ENCODE peak calls at places on chromosomes 3 and 15, in five cellular contexts. W, X, P, F and Y are unnamed samples.

GRCh38 chr3:166191406-166191805 is 354.2 kb upstream of the BCHE start:
- DNase-seq in W (no peak), X (no peak), P (no peak), F (no peak), Y (no peak)

GRCh38 chr15:42457445-42458442 is 33.2 kb downstream of the ZNF106 start:
- DNase-seq in W (peak; percentile 82), X (no peak), P (peak; percentile 71), F (peak; percentile 94), Y (peak; percentile 64)

GRCh38 chr15:85312925-85313324 is 67.5 kb upstream of the AKAP13 start:
- DNase-seq in W (no peak), X (no peak), P (no peak), F (peak; percentile 53), Y (no peak)

GRCh38 chr15:57401546-57401945 is 25.2 kb downstream of the CGNL1 start:
- DNase-seq in W (no peak), X (no peak), P (no peak), F (no peak), Y (no peak)

GRCh38 chr15:59170295-59170881 is 36.3 kb upstream of the LDHAL6B start:
- DNase-seq in W (peak; percentile 25), X (no peak), P (peak; percentile 24), F (no peak), Y (peak; percentile 93)

GRCh38 chr3:151356791-151357460 is 27.6 kb upstream of the P2RY13 start:
- DNase-seq in W (no peak), X (no peak), P (no peak), F (peak; percentile 30), Y (no peak)

GRCh38 chr3:72702997-72703396 is 145.2 kb downstream of the SHQ1 start:
- DNase-seq in W (no peak), X (no peak), P (no peak), F (no peak), Y (no peak)

GRCh38 chr15:75763137-75763611 is 50.5 kb upstream of the CSPG4 start:
- DNase-seq in W (no peak), X (no peak), P (no peak), F (no peak), Y (no peak)

GRCh38 chr15:80031841-80032240 is 27.6 kb upstream of the ZFAND6 start:
- DNase-seq in W (no peak), X (no peak), P (no peak), F (no peak), Y (no peak)

GRCh38 chr15:66946578-66947164 is 118.7 kb upstream of the SMAD3 start:
- DNase-seq in W (peak; percentile 76), X (peak; percentile 69), P (peak; percentile 79), F (peak; percentile 70), Y (peak; percentile 79)

GRCh38 chr15:101237161-101237775 is 14.6 kb downstream of the CHSY1 start:
- DNase-seq in W (no peak), X (no peak), P (no peak), F (no peak), Y (no peak)

GRCh38 chr3:78912217-78912616 is 855.6 kb downstream of the ROBO1 start:
- DNase-seq in W (no peak), X (no peak), P (no peak), F (no peak), Y (no peak)

GRCh38 chr15:40928975-40929729 is at the start of gene DLL4:
- DNase-seq in W (peak; percentile 52), X (no peak), P (peak; percentile 12), F (peak; percentile 59), Y (peak; percentile 64)

GRCh38 chr15:29937956-29938355 is 115.7 kb upstream of the TJP1 start:
- DNase-seq in W (no peak), X (no peak), P (no peak), F (peak; percentile 91), Y (no peak)

GRCh38 chr3:171811913-171812321 is 1.6 kb upstream of the PLD1 start:
- DNase-seq in W (peak; percentile 55), X (no peak), P (no peak), F (peak; percentile 74), Y (no peak)

GRCh38 chr3:52531636-52532516 is 1.8 kb downstream of the NT5DC2 start:
- DNase-seq in W (peak; percentile 26), X (no peak), P (no peak), F (no peak), Y (no peak)

GRCh38 chr3:37126856-37127255 is 47.5 kb downstream of the LRRFIP2 start:
- DNase-seq in W (no peak), X (no peak), P (no peak), F (no peak), Y (no peak)

DNA sequence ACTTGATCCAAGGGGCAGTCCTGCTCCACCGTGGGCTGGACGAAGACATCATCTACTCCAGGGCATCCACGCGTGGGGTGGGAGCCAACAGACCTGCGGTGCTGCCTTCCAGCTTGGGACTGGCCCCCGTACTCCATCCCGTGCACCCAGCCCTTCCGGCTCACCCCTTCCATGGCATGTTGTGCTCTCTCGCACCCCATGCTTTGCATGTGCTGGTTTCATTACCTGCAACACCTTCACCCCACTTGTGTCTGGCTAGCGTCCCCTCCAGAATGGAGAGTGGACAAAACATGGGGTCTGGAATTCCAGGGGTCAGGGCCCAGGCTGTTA is 30.2 kb downstream of the SEMA7A start:
- DNase-seq in W (no peak), X (peak; percentile 54), P (no peak), F (no peak), Y (no peak)
- TF ChIP-seq POLR2A in W (no peak), X (no peak), P (no peak), F (no peak), Y (no peak)

GRCh38 chr3:111763101-111763500 is 96.0 kb upstream of the PHLDB2 start:
- DNase-seq in W (no peak), X (no peak), P (no peak), F (no peak), Y (no peak)

GRCh38 chr3:111765136-111765535 is 93.9 kb upstream of the PHLDB2 start:
- DNase-seq in W (no peak), X (no peak), P (no peak), F (no peak), Y (no peak)

GRCh38 chr3:111762535-111762934 is 96.5 kb upstream of the PHLDB2 start:
- DNase-seq in W (no peak), X (no peak), P (no peak), F (peak; percentile 68), Y (no peak)

GRCh38 chr3:111764645-111765091 is 94.4 kb upstream of the PHLDB2 start:
- DNase-seq in W (no peak), X (no peak), P (no peak), F (peak; percentile 59), Y (no peak)

DNA sequence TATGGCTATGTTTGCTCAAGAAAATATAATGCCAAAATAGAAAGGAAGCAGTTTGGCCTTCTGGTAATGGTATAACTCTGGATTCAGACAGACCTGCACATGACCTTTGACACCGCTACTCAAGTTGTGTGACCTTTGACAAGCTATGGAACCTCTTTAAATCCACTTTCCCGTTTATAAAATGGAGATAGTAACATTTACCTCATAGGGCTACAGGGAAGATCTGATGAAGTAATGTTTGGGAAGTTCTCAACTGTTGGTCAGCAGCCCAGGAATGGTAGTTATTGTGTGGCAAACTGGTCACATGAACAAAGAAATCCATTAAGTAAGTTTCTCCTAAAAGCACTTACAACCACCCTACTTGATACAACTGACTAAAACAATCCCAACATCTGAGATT is 95.1 kb upstream of the PHLDB2 start:
- DNase-seq in W (no peak), X (no peak), P (peak; percentile 65), F (peak; percentile 82), Y (no peak)
- H3K4me1 ChIP-seq in W (no peaks in the 10 kb centered on the region), X (peaks cover 8% of the 10 kb centered on the region), P (peaks cover 66% of the 10 kb centered on the region), F (peaks cover 31% of the 10 kb centered on the region), Y (peaks cover 25% of the 10 kb centered on the region)

GRCh38 chr3:29280675-29281264 is at the start of gene RBMS3:
- DNase-seq in W (peak; percentile 93), X (peak; percentile 22), P (peak; percentile 83), F (peak; percentile 97), Y (peak; percentile 47)
- TF ChIP-seq POLR2A in W (peak; percentile 52), X (no peak), P (peak; percentile 71), F (peak; percentile 79), Y (peak; percentile 43)

DNA sequence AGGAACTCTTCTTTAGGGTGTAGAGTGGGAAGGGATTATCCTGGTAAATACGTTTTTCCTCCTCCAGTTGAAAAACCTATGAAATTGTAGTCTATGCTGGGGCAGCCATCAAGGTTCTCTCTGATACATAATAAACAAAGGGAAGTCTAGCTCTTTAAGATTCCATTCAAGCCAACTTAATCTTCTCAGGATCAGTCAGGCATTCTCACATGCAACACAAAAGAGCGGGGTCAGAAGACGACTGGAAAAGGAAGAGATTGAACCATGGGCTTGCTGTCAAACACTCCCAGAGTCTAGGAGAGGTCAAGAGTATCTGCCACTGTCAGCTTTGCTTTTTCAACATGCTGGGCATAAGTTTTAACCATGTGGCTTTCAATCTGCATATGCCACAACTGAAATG is 8.4 kb downstream of the TRAT1 start:
- DNase-seq in W (no peak), X (no peak), P (no peak), F (no peak), Y (no peak)
- H3K4me1 ChIP-seq in W (no peaks in the 10 kb centered on the region), X (no peaks in the 10 kb centered on the region), P (no peaks in the 10 kb centered on the region), F (no peaks in the 10 kb centered on the region), Y (no peaks in the 10 kb centered on the region)

DNA sequence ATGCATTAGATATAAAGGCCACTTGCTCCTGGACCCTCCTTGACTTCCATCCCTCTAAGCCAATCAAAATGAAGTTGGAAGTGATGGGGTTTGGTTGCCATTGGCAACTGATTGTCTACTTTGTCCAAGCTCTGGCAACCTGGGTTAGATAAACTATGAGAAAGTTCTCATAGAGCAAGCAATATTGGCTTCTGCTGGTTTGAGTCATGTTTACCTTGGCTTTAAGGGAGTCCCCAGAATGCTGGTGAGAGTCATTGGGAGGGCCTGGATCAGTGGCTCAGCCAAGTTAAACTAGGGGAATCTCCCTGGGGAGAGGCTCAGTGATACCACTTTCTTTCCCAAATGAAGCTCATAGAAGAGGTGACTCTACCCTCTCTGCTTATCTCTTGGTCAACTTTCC is 176.3 kb upstream of the ROPN1 start:
- DNase-seq in W (no peak), X (no peak), P (no peak), F (peak; percentile 33), Y (no peak)
- TF ChIP-seq POLR2A in W (no peak), X (no peak), P (no peak), F (no peak), Y (no peak)

GRCh38 chr3:99871231-99871898 is 53.7 kb downstream of the CMSS1 start:
- DNase-seq in W (no peak), X (no peak), P (no peak), F (no peak), Y (no peak)
- H3K4me1 ChIP-seq in W (peaks cover 25% of the 10 kb centered on the region), X (peaks cover 37% of the 10 kb centered on the region), P (peaks cover 72% of the 10 kb centered on the region), F (peaks cover 21% of the 10 kb centered on the region), Y (peaks cover 45% of the 10 kb centered on the region)